ENCODE peak calls at places on chromosomes 16 and 17, in ten cellular contexts. One of them, this sample, is unnamed.

GRCh38 chr16:49513040-49513439 is 139.4 kb downstream of the C16orf78 start:
- DNase-seq in tibial nerve: no peak
- DNase-seq in Peyer's patch: no peak
- DNase-seq in testis: no peak
- DNase-seq in gastrocnemius medialis: peak
- DNase-seq in A549: peak
- DNase-seq in heart left ventricle: no peak
- DNase-seq in stomach: no peak
- DNase-seq in ovary: no peak
- DNase-seq in endothelial cell of umbilical vein: no peak
- DNase-seq in this sample: no peak

GRCh38 chr17:48995871-48996695 is 1.1 kb upstream of the IGF2BP1 start:
- DNase-seq in tibial nerve: no peak
- DNase-seq in Peyer's patch: no peak
- DNase-seq in testis: peak
- DNase-seq in gastrocnemius medialis: no peak
- DNase-seq in A549: peak
- DNase-seq in heart left ventricle: no peak
- DNase-seq in stomach: no peak
- DNase-seq in ovary: peak
- DNase-seq in endothelial cell of umbilical vein: peak
- DNase-seq in this sample: no peak

GRCh38 chr16:15788846-15789239 is 68.0 kb downstream of the MYH11 start:
- DNase-seq in tibial nerve: no peak
- DNase-seq in Peyer's patch: no peak
- DNase-seq in testis: no peak
- DNase-seq in gastrocnemius medialis: no peak
- DNase-seq in A549: no peak
- DNase-seq in heart left ventricle: no peak
- DNase-seq in stomach: no peak
- DNase-seq in ovary: no peak
- DNase-seq in endothelial cell of umbilical vein: no peak
- DNase-seq in this sample: no peak

GRCh38 chr17:57572062-57572461 is 173.0 kb downstream of the CCDC182 start:
- DNase-seq in tibial nerve: no peak
- DNase-seq in Peyer's patch: no peak
- DNase-seq in testis: no peak
- DNase-seq in gastrocnemius medialis: peak
- DNase-seq in A549: no peak
- DNase-seq in heart left ventricle: no peak
- DNase-seq in stomach: no peak
- DNase-seq in ovary: no peak
- DNase-seq in endothelial cell of umbilical vein: no peak
- DNase-seq in this sample: no peak

GRCh38 chr17:46167826-46168569 is 25.2 kb downstream of the KANSL1 start:
- DNase-seq in tibial nerve: no peak
- DNase-seq in Peyer's patch: no peak
- DNase-seq in testis: no peak
- DNase-seq in gastrocnemius medialis: no peak
- DNase-seq in A549: no peak
- DNase-seq in heart left ventricle: no peak
- DNase-seq in stomach: no peak
- DNase-seq in ovary: no peak
- DNase-seq in endothelial cell of umbilical vein: no peak
- DNase-seq in this sample: no peak

GRCh38 chr16:2482181-2483107 is 7.5 kb downstream of the TBC1D24 start:
- DNase-seq in tibial nerve: peak
- DNase-seq in Peyer's patch: no peak
- DNase-seq in testis: peak
- DNase-seq in gastrocnemius medialis: peak
- DNase-seq in A549: no peak
- DNase-seq in heart left ventricle: peak
- DNase-seq in stomach: no peak
- DNase-seq in ovary: peak
- DNase-seq in endothelial cell of umbilical vein: no peak
- DNase-seq in this sample: peak

GRCh38 chr16:85348921-85349334 is 236.7 kb upstream of the CIBAR2 start:
- DNase-seq in tibial nerve: no peak
- DNase-seq in Peyer's patch: peak
- DNase-seq in testis: no peak
- DNase-seq in gastrocnemius medialis: no peak
- DNase-seq in A549: no peak
- DNase-seq in heart left ventricle: no peak
- DNase-seq in stomach: no peak
- DNase-seq in ovary: no peak
- DNase-seq in endothelial cell of umbilical vein: no peak
- DNase-seq in this sample: no peak

GRCh38 chr16:84350611-84351400 is 17.5 kb upstream of the ATP2C2 start:
- DNase-seq in tibial nerve: no peak
- DNase-seq in Peyer's patch: peak
- DNase-seq in testis: no peak
- DNase-seq in gastrocnemius medialis: no peak
- DNase-seq in A549: no peak
- DNase-seq in heart left ventricle: no peak
- DNase-seq in stomach: no peak
- DNase-seq in ovary: no peak
- DNase-seq in endothelial cell of umbilical vein: no peak
- DNase-seq in this sample: no peak

GRCh38 chr17:14428640-14429029 is 127.8 kb downstream of the HS3ST3B1 start:
- DNase-seq in tibial nerve: no peak
- DNase-seq in Peyer's patch: no peak
- DNase-seq in testis: no peak
- DNase-seq in gastrocnemius medialis: no peak
- DNase-seq in A549: no peak
- DNase-seq in heart left ventricle: no peak
- DNase-seq in stomach: no peak
- DNase-seq in ovary: no peak
- DNase-seq in endothelial cell of umbilical vein: no peak
- DNase-seq in this sample: no peak

GRCh38 chr17:28712705-28713415 is 1.2 kb upstream of the PROCA1 start:
- DNase-seq in tibial nerve: no peak
- DNase-seq in Peyer's patch: no peak
- DNase-seq in testis: no peak
- DNase-seq in gastrocnemius medialis: no peak
- DNase-seq in A549: no peak
- DNase-seq in heart left ventricle: peak
- DNase-seq in stomach: no peak
- DNase-seq in ovary: peak
- DNase-seq in endothelial cell of umbilical vein: no peak
- DNase-seq in this sample: no peak

GRCh38 chr17:28326114-28326513 is 7.1 kb downstream of the TMEM97 start:
- DNase-seq in tibial nerve: no peak
- DNase-seq in Peyer's patch: no peak
- DNase-seq in testis: peak
- DNase-seq in gastrocnemius medialis: no peak
- DNase-seq in A549: no peak
- DNase-seq in heart left ventricle: no peak
- DNase-seq in stomach: peak
- DNase-seq in ovary: no peak
- DNase-seq in endothelial cell of umbilical vein: no peak
- DNase-seq in this sample: no peak

GRCh38 chr17:30831257-30831656 is 509 bp upstream of the ATAD5 start:
- DNase-seq in tibial nerve: no peak
- DNase-seq in Peyer's patch: no peak
- DNase-seq in testis: no peak
- DNase-seq in gastrocnemius medialis: no peak
- DNase-seq in A549: peak
- DNase-seq in heart left ventricle: no peak
- DNase-seq in stomach: no peak
- DNase-seq in ovary: no peak
- DNase-seq in endothelial cell of umbilical vein: no peak
- DNase-seq in this sample: no peak

GRCh38 chr17:488993-489757 is 136.6 kb upstream of the RPH3AL start:
- DNase-seq in tibial nerve: no peak
- DNase-seq in Peyer's patch: no peak
- DNase-seq in testis: no peak
- DNase-seq in gastrocnemius medialis: no peak
- DNase-seq in A549: no peak
- DNase-seq in heart left ventricle: peak
- DNase-seq in stomach: no peak
- DNase-seq in ovary: peak
- DNase-seq in endothelial cell of umbilical vein: peak
- DNase-seq in this sample: peak

GRCh38 chr16:67199011-67199807 is at the start of gene ELMO3:
- DNase-seq in tibial nerve: no peak
- DNase-seq in Peyer's patch: peak
- DNase-seq in testis: peak
- DNase-seq in gastrocnemius medialis: peak
- DNase-seq in A549: no peak
- DNase-seq in heart left ventricle: no peak
- DNase-seq in stomach: peak
- DNase-seq in ovary: peak
- DNase-seq in endothelial cell of umbilical vein: no peak
- DNase-seq in this sample: no peak

DNA sequence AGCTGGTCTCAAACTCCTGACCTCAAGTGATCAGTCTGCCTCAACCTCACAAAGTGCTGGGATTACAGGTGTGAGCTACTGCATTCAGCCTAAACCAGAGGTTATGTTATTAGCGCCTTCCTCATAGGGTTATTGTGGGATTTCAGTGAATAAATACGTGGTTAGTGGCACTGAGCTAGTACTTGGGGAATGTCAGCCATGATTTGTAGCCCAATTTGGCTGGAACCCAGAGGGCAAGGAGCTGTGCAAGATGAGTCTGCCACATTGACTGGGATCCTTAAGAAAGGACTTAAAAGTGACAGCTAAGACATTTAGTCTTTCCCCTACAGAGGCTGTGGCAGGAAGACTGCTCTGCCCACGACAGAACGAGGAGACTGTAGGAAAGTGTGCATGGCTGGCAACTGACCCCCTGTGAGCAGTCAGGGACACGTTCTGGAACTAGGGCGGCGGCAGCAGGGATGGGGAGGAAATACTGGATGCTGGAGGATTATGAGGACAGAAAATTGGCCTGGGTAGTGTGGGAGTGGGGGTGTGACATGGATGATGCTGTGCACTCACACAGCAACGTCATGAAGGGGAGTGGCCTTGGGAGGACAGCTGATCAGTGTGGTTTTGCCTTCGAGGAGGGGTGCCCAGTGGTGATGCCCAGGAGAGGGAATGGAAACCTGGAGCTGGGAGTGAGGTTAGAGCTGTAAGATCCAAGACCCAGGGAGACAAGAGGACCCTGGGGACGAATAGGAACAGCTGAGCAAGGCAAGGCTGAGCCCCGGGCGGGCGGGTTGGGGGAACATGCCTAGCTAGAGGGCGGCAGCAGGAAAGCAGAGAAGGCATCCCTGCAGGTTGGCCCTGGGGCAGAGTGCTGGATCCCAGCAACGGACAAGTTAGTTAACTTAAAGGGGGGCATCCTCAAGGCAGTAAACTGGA is 14.5 kb downstream of the ATP5PD start:
- DNase-seq in tibial nerve: peak
- DNase-seq in Peyer's patch: peak
- DNase-seq in testis: peak
- DNase-seq in gastrocnemius medialis: peak
- DNase-seq in A549: peak
- DNase-seq in heart left ventricle: peak
- DNase-seq in stomach: peak
- DNase-seq in ovary: peak
- DNase-seq in endothelial cell of umbilical vein: peak
- DNase-seq in this sample: peak
- TF ChIP-seq POLR2A in tibial nerve: no peak
- TF ChIP-seq POLR2A in Peyer's patch: no peak
- TF ChIP-seq POLR2A in testis: no peak
- TF ChIP-seq POLR2A in gastrocnemius medialis: no peak
- TF ChIP-seq POLR2A in A549: no peak
- TF ChIP-seq POLR2A in heart left ventricle: no peak
- TF ChIP-seq POLR2A in stomach: no peak
- TF ChIP-seq POLR2A in ovary: no peak
- TF ChIP-seq POLR2A in endothelial cell of umbilical vein: no peak
- TF ChIP-seq POLR2A in this sample: peak

GRCh38 chr17:79610151-79610645 is 653 bp downstream of the RBFOX3 start:
- DNase-seq in tibial nerve: no peak
- DNase-seq in Peyer's patch: no peak
- DNase-seq in testis: no peak
- DNase-seq in gastrocnemius medialis: no peak
- DNase-seq in A549: no peak
- DNase-seq in heart left ventricle: no peak
- DNase-seq in stomach: no peak
- DNase-seq in ovary: no peak
- DNase-seq in endothelial cell of umbilical vein: no peak
- DNase-seq in this sample: no peak
- H3K4me3 ChIP-seq in tibial nerve: no peak
- H3K4me3 ChIP-seq in Peyer's patch: no peak
- H3K4me3 ChIP-seq in testis: peak
- H3K4me3 ChIP-seq in gastrocnemius medialis: no peak
- H3K4me3 ChIP-seq in A549: peak
- H3K4me3 ChIP-seq in heart left ventricle: no peak
- H3K4me3 ChIP-seq in stomach: peak
- H3K4me3 ChIP-seq in ovary: peak
- H3K4me3 ChIP-seq in endothelial cell of umbilical vein: no peak
- H3K4me3 ChIP-seq in this sample: peak

DNA sequence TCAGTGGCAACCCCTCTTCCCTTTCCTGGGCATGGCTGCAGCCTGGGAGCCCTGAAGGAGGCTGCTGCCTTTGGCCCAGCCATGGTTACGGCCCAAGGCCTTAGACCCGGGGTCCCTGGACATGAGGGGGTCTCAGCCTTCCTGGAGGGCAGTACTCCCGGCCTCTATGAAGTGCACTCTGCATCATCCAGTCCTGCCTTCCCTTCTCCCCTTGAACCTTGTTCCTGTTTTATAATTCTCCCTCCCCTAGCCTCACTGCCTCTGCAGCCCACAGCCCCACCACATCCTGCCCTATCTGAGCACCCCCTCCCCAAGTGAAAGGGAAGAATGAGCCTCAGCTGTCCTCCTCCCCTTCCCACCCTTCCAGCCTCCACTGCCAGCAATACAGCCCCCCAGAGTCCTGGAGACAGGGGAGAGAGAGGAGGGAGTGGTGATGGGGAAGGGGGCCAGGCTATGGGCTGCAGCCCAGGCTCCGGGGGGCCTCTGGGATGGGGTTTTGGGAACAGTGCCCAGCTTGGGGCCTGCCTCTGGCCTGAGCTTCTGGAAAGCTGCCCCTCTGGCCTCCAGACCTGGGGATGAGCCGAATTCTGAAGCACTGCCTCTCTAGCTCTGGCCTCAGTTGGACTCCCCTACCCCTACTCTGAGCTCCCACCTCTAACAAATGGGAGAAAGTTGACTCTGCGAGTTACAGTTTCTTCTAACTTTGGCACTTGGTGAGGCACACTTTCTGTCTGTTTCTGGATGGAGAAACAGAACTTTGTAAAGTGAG is 7.6 kb downstream of the CCR7 start:
- DNase-seq in tibial nerve: no peak
- DNase-seq in Peyer's patch: peak
- DNase-seq in testis: no peak
- DNase-seq in gastrocnemius medialis: no peak
- DNase-seq in A549: no peak
- DNase-seq in heart left ventricle: peak
- DNase-seq in stomach: peak
- DNase-seq in ovary: peak
- DNase-seq in endothelial cell of umbilical vein: no peak
- DNase-seq in this sample: no peak
- H3K27ac ChIP-seq in tibial nerve: peak
- H3K27ac ChIP-seq in Peyer's patch: peak
- H3K27ac ChIP-seq in testis: peak
- H3K27ac ChIP-seq in gastrocnemius medialis: peak
- H3K27ac ChIP-seq in A549: peak
- H3K27ac ChIP-seq in heart left ventricle: peak
- H3K27ac ChIP-seq in stomach: peak
- H3K27ac ChIP-seq in ovary: peak
- H3K27ac ChIP-seq in endothelial cell of umbilical vein: no peak
- H3K27ac ChIP-seq in this sample: peak

GRCh38 chr16:71461686-71462648 is at the start of gene ZNF23:
- DNase-seq in tibial nerve: peak
- DNase-seq in Peyer's patch: peak
- DNase-seq in testis: peak
- DNase-seq in gastrocnemius medialis: peak
- DNase-seq in A549: peak
- DNase-seq in heart left ventricle: peak
- DNase-seq in stomach: peak
- DNase-seq in ovary: peak
- DNase-seq in endothelial cell of umbilical vein: peak
- DNase-seq in this sample: peak
- TF ChIP-seq POLR2A in tibial nerve: peak
- TF ChIP-seq POLR2A in Peyer's patch: peak
- TF ChIP-seq POLR2A in testis: no peak
- TF ChIP-seq POLR2A in gastrocnemius medialis: peak
- TF ChIP-seq POLR2A in A549: peak
- TF ChIP-seq POLR2A in heart left ventricle: peak
- TF ChIP-seq POLR2A in stomach: no peak
- TF ChIP-seq POLR2A in ovary: peak
- TF ChIP-seq POLR2A in endothelial cell of umbilical vein: peak
- TF ChIP-seq POLR2A in this sample: peak